ENCODE peak calls at places on chromosomes 3 and 15, in eight cellular contexts. J is K562, R is pancreas, I is lower lobe of right lung, O is HCT116, K is BJ, P is heart left ventricle, H is right lobe of liver. V is an unnamed sample. For H3K36me3, the result is how much of the 10 kb centered on the place peaks cover.

GRCh38 chr3:185502987-185503386 is 4.2 kb upstream of the TMEM41A start:
- DNase-seq in J (peak), R (no peak), I (no peak), O (no peak), K (no peak), P (peak), H (no peak), V (no peak)

GRCh38 chr3:159928692-159929091 is 59.9 kb upstream of the IL12A start:
- DNase-seq in J (no peak), R (no peak), I (no peak), O (no peak), K (peak), P (no peak), H (no peak), V (peak)

GRCh38 chr3:72376917-72377710 is 471.1 kb downstream of the SHQ1 start:
- DNase-seq in J (no peak), R (no peak), I (no peak), O (no peak), K (no peak), P (no peak), H (peak), V (no peak)

GRCh38 chr3:134603956-134604355 is 46.9 kb downstream of the KY start:
- DNase-seq in J (no peak), R (no peak), I (no peak), O (no peak), K (no peak), P (no peak), H (no peak), V (no peak)

GRCh38 chr15:59436774-59437472 is 1.1 kb upstream of the FAM81A start:
- DNase-seq in J (no peak), R (no peak), I (no peak), O (no peak), K (no peak), P (no peak), H (no peak), V (no peak)

GRCh38 chr3:87333393-87333892 is 57.1 kb upstream of the POU1F1 start:
- DNase-seq in J (peak), R (no peak), I (no peak), O (peak), K (peak), P (no peak), H (no peak), V (peak)

GRCh38 chr15:39963806-39964205 is 29.9 kb downstream of the EIF2AK4 start:
- DNase-seq in J (no peak), R (no peak), I (no peak), O (no peak), K (peak), P (no peak), H (no peak), V (no peak)

GRCh38 chr15:44879066-44879465 is 77.4 kb upstream of the TERB2 start:
- DNase-seq in J (no peak), R (no peak), I (no peak), O (no peak), K (no peak), P (no peak), H (no peak), V (no peak)

GRCh38 chr3:197802505-197803459 is 11.7 kb downstream of the LRCH3 start:
- DNase-seq in J (peak), R (no peak), I (no peak), O (no peak), K (no peak), P (no peak), H (no peak), V (no peak)

GRCh38 chr3:125107861-125108567 is 52.2 kb upstream of the HEG1 start:
- DNase-seq in J (no peak), R (no peak), I (no peak), O (no peak), K (peak), P (no peak), H (no peak), V (no peak)

GRCh38 chr3:47042231-47042791 is 62.8 kb downstream of the NBEAL2 start:
- DNase-seq in J (peak), R (no peak), I (no peak), O (no peak), K (no peak), P (no peak), H (no peak), V (no peak)
- H3K36me3 ChIP-seq in J (half or more), R (under half), I (half or more), O (under half), K (under half), P (half or more), H (half or more), V (half or more)

GRCh38 chr3:25547928-25548327 is 116.8 kb downstream of the TOP2B start:
- DNase-seq in J (no peak), R (no peak), I (no peak), O (no peak), K (no peak), P (no peak), H (no peak), V (no peak)

GRCh38 chr3:25554376-25554775 is 110.3 kb downstream of the TOP2B start:
- DNase-seq in J (no peak), R (no peak), I (no peak), O (no peak), K (no peak), P (no peak), H (no peak), V (no peak)

GRCh38 chr3:25547103-25547502 is 117.6 kb downstream of the TOP2B start:
- DNase-seq in J (no peak), R (no peak), I (no peak), O (no peak), K (no peak), P (no peak), H (no peak), V (no peak)

GRCh38 chr3:25552251-25552650 is 112.5 kb downstream of the TOP2B start:
- DNase-seq in J (no peak), R (no peak), I (no peak), O (no peak), K (no peak), P (no peak), H (no peak), V (no peak)

DNA sequence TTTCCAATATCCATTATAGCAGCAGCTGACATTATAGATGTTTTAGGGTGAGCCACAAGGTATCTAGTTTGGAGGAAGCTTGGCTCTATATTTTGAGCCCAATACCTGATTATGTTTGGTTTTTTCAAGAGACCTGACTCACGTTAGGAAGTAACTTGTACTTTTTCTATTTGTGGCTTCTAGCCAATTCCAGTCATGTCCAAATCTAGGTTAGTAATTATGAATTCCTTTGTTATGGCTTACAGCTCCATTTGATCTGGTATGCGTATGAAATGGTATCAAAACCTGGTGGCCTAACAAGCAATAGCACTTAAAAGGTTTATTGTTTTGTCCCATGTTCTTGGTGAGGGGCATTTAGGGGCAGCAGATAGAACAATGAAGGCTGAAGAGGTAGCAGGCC is 115.9 kb downstream of the TOP2B start:
- DNase-seq in J (no peak), R (no peak), I (no peak), O (no peak), K (no peak), P (no peak), H (no peak), V (no peak)
- TF ChIP-seq CTCF in J (no peak), R (no peak), I (no peak), O (no peak), K (no peak), P (no peak), H (no peak), V (no peak)

DNA sequence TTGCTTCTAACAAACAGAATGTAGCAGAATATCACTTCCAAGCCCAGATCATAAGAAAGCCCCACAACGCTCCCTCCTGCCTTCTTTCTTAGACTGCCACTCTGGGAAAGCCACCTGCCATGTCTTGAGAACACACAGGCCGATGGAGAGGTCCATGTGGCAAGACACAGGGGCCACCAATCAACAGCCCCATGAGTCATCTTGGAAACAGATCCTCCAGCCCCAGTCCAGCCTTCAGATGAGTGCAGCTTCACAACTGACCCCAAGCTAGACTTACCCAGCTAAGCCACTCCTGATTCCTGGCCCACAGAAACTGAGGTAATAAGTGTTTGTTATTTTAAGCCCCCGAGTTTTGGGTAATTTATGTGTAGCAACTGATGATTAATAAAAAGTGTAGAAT is 39.7 kb downstream of the PTH1R start:
- DNase-seq in J (no peak), R (no peak), I (no peak), O (no peak), K (no peak), P (no peak), H (peak), V (peak)
- H3K36me3 ChIP-seq in J (half or more), R (under half), I (half or more), O (under half), K (under half), P (half or more), H (under half), V (under half)

DNA sequence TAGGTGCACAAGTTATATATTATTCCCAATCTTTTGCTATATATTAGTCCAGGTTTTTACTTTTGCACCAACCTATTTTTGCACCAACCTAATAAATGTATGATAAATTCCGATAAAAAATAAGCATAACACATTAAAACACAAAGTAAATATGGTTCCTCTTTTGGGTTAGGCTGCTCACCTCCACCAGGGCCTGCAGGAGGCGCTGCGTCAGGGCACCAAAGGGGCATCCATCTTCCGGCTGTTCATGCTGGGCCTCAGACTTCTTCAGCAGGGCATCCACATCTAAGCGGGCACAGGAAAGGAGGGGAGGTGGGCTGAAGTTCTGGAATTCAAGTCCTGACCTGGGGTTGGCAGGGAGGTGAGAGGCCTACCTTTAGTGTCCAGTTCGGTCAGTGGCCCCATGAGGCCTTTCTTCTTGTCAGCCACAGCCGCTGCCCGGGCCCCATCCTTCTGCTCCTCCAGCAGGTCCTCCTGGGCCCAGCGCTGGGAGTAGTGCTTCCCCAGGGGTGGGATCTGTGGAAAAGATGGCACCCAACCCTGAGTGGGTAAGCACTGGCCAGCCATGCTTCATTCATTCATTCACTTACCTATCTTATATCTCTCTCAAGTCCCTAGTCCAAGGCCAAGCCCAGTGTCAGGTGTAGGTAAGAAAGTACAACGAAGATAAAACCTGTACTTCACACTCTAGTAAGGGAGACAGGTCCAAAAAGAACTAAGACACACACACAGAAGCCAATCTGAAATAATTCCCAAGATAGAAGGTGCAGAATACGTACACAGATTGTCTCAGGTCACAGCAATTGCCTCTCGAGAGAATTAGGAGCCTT is 5.2 kb downstream of the TADA3 start:
- DNase-seq in J (peak), R (no peak), I (no peak), O (no peak), K (no peak), P (no peak), H (no peak), V (no peak)
- TF ChIP-seq CTCF in J (peak), R (no peak), I (peak), O (no peak), K (peak), P (peak), H (no peak), V (peak)

DNA sequence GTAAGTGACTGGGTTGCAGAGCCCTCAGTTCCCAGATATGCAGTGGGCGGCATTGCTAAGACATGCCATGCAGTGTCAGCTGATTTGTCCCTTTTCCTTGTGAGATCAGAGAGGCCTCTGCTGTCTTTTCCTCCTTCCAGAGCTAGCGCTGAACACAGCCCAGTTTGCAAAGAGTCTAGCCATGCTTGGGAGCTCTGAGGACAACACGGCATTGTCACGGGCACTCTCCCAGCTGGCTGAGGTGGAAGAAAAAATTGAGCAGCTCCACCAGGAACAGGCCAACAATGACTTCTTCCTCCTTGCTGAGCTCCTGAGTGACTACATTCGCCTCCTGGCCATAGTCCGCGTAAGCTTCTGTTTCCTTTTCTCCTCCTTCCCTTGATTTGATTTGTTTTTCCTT is 20.0 kb upstream of the SNX22 start:
- DNase-seq in J (no peak), R (no peak), I (no peak), O (no peak), K (no peak), P (no peak), H (no peak), V (no peak)
- H3K36me3 ChIP-seq in J (half or more), R (half or more), I (half or more), O (half or more), K (under half), P (half or more), H (half or more), V (half or more)

GRCh38 chr3:49899815-49900214 is 3.9 kb downstream of the MST1R start:
- DNase-seq in J (peak), R (no peak), I (no peak), O (no peak), K (no peak), P (no peak), H (no peak), V (no peak)
- TF ChIP-seq CTCF in J (peak), R (no peak), I (peak), O (no peak), K (peak), P (peak), H (peak), V (no peak)

DNA sequence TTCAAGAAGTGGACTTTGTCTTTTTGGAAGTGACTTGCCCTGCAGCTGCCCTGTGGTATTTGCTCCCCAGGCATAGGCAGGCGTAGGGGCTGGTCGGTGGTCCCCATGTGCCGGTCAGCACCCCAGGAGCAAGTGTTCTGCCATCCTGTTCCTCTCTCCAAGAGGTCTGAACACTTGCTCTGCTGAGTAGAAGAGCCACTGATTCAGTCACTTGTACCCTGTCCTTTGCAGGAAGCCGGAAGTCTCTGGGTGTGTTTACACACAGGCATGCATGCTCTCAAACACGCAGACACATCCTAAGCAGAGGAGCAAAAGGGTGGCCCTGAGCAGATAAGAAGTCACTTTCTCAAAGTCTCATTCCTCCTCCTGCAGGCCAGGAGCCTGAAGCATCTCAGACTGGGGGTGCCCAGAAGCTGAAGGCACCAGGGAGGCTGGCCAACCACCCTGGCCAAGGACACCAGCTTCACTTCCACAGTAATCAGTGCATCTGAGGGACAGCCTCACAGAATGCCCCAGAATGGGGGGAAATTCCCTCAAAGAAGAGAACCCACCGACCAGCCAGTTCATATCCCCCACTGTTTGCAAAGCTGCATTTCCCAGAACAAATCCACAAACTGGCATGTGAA is 88.7 kb upstream of the POMGNT2 start:
- DNase-seq in J (no peak), R (no peak), I (no peak), O (no peak), K (no peak), P (no peak), H (no peak), V (no peak)
- H3K36me3 ChIP-seq in J (under half), R (under half), I (under half), O (under half), K (under half), P (under half), H (under half), V (under half)

GRCh38 chr15:70680817-70681216 is 82.5 kb downstream of the UACA start:
- DNase-seq in J (no peak), R (no peak), I (no peak), O (no peak), K (no peak), P (no peak), H (no peak), V (no peak)

DNA sequence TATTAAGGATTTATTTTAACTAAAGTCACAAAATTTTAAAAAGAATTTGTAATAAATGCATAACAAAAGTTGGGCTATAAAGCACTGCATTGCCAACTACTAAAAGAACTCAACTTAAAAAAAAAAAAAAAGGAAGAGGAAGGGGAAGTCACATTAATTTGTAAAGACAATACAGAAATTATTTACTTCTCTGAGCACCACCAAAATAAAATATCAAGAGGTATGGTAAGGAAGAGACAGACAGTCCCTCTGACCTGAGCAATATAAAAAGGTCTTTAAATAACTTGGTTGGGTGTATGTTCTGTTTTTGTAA is 83.5 kb downstream of the UACA start:
- DNase-seq in J (no peak), R (no peak), I (no peak), O (no peak), K (no peak), P (no peak), H (no peak), V (no peak)
- TF ChIP-seq CTCF in J (no peak), R (no peak), I (no peak), O (no peak), K (no peak), P (no peak), H (no peak), V (peak)

GRCh38 chr3:52561028-52561749 is 24.8 kb downstream of the UQCC5 start:
- DNase-seq in J (no peak), R (no peak), I (no peak), O (no peak), K (no peak), P (no peak), H (no peak), V (no peak)
- H3K36me3 ChIP-seq in J (under half), R (under half), I (half or more), O (under half), K (under half), P (half or more), H (half or more), V (half or more)

V was measured in RWPE2.